ENCODE peak calls at places on chromosomes 11 and 22, in eight cellular contexts. D is coronary artery; A is right atrium auricular region; T is CD8-positive, alpha-beta T cell; S is colonic mucosa; O is body of pancreas; W is heart right ventricle; V is HL-60. X is an unnamed sample.

GRCh38 chr22:38657248-38657909 is 941 bp downstream of the CBY1 start:
- DNase-seq in D (no peak), A (no peak), T (peak), S (peak), O (peak), W (no peak), V (no peak), X (no peak)

GRCh38 chr11:82682003-82682751 is 51.5 kb downstream of the FAM181B start:
- DNase-seq in D (no peak), A (no peak), T (no peak), S (peak), O (no peak), W (peak), V (peak), X (no peak)

GRCh38 chr11:65498042-65498726 is 661 bp upstream of the MALAT1 start:
- DNase-seq in D (peak), A (peak), T (peak), S (no peak), O (peak), W (peak), V (peak), X (peak)

GRCh38 chr22:50102946-50103345 is 13.1 kb downstream of the MOV10L1 start:
- DNase-seq in D (no peak), A (no peak), T (no peak), S (no peak), O (no peak), W (no peak), V (no peak), X (no peak)

GRCh38 chr22:24503137-24503850 is 8.2 kb downstream of the UPB1 start:
- DNase-seq in D (no peak), A (no peak), T (peak), S (peak), O (peak), W (peak), V (peak), X (no peak)

GRCh38 chr11:123168236-123168635 is 26.8 kb downstream of the CLMP start:
- DNase-seq in D (no peak), A (no peak), T (no peak), S (no peak), O (no peak), W (no peak), V (no peak), X (no peak)

GRCh38 chr22:37148031-37148651 is 1.6 kb downstream of the IL2RB start:
- DNase-seq in D (no peak), A (no peak), T (peak), S (no peak), O (no peak), W (no peak), V (no peak), X (no peak)

GRCh38 chr11:95339554-95339953 is 108.6 kb upstream of the SESN3 start:
- DNase-seq in D (no peak), A (no peak), T (no peak), S (no peak), O (no peak), W (no peak), V (no peak), X (no peak)

GRCh38 chr11:67022961-67023956 is at the start of gene SYT12:
- DNase-seq in D (no peak), A (no peak), T (no peak), S (no peak), O (no peak), W (no peak), V (no peak), X (peak)

GRCh38 chr11:117410861-117411725 is 83.4 kb downstream of the CEP164 start:
- DNase-seq in D (no peak), A (no peak), T (no peak), S (no peak), O (no peak), W (no peak), V (no peak), X (no peak)

GRCh38 chr22:45231293-45231692 is 9.4 kb downstream of the KIAA0930 start:
- DNase-seq in D (no peak), A (no peak), T (no peak), S (no peak), O (no peak), W (no peak), V (no peak), X (no peak)

GRCh38 chr22:21591695-21592094 is 24.2 kb downstream of the UBE2L3 start:
- DNase-seq in D (no peak), A (no peak), T (no peak), S (no peak), O (no peak), W (peak), V (no peak), X (no peak)

GRCh38 chr11:15161746-15162145 is 47.0 kb downstream of the INSC start:
- DNase-seq in D (no peak), A (no peak), T (no peak), S (no peak), O (no peak), W (no peak), V (no peak), X (no peak)

GRCh38 chr22:32083000-32083399 is 39.9 kb downstream of the SLC5A1 start:
- DNase-seq in D (no peak), A (no peak), T (no peak), S (no peak), O (no peak), W (no peak), V (no peak), X (no peak)

GRCh38 chr11:17386331-17387084 is 2.0 kb downstream of the KCNJ11 start:
- DNase-seq in D (no peak), A (no peak), T (peak), S (peak), O (peak), W (peak), V (peak), X (no peak)

GRCh38 chr11:57224126-57224525 is 12.9 kb downstream of the APLNR start:
- DNase-seq in D (no peak), A (no peak), T (no peak), S (no peak), O (no peak), W (no peak), V (no peak), X (no peak)

GRCh38 chr11:4065601-4066377 is 28.8 kb upstream of the RRM1 start:
- DNase-seq in D (no peak), A (no peak), T (no peak), S (no peak), O (no peak), W (peak), V (no peak), X (no peak)

GRCh38 chr22:17964153-17964552 is 60.2 kb downstream of the MICAL3 start:
- DNase-seq in D (no peak), A (no peak), T (no peak), S (no peak), O (no peak), W (no peak), V (no peak), X (no peak)

GRCh38 chr11:116610190-116610589 is 162.6 kb downstream of the BUD13 start:
- DNase-seq in D (peak), A (peak), T (no peak), S (no peak), O (no peak), W (no peak), V (no peak), X (no peak)

GRCh38 chr11:57787920-57788716 is 26.5 kb downstream of the CTNND1 start:
- DNase-seq in D (no peak), A (no peak), T (no peak), S (no peak), O (no peak), W (no peak), V (peak), X (no peak)

DNA sequence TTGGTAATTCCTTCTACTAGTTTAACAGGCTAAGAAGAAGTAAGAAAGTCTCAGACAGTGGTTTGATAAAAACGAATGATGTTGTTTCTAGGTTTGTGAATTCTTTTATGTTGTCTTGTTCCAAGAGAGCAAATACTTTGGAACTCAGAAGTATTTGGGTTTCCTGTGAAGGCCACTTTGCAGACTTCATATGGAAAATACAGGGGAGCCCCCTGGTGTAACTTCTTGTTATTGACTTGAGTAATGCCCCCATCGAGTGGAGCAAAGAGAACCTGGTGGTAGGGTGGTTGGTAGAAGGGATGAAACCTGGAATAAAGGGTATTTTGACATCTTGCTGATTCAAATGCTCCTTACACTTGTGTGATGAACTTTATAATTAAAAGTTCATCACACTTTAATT is 40.0 kb upstream of the PTH start:
- DNase-seq in D (no peak), A (no peak), T (no peak), S (no peak), O (no peak), W (no peak), V (no peak), X (no peak)
- TF ChIP-seq CTCF in D (no peak), A (no peak), T (no peak), S (no peak), O (no peak), W (no peak), V (no peak), X (no peak)

GRCh38 chr11:133219543-133219942 is 312.8 kb downstream of the OPCML start:
- DNase-seq in D (no peak), A (no peak), T (no peak), S (no peak), O (no peak), W (no peak), V (no peak), X (no peak)

GRCh38 chr11:133214646-133215045 is 317.7 kb downstream of the OPCML start:
- DNase-seq in D (no peak), A (no peak), T (no peak), S (no peak), O (no peak), W (no peak), V (no peak), X (no peak)

GRCh38 chr11:133212201-133212600 is 320.1 kb downstream of the OPCML start:
- DNase-seq in D (no peak), A (no peak), T (no peak), S (no peak), O (no peak), W (no peak), V (no peak), X (no peak)

GRCh38 chr11:133215529-133216230 is 316.6 kb downstream of the OPCML start:
- DNase-seq in D (no peak), A (peak), T (no peak), S (no peak), O (no peak), W (no peak), V (no peak), X (no peak)
- H3K4me3 ChIP-seq in D (no peak), A (no peak), T (no peak), S (no peak), O (no peak), W (no peak), V (no peak), X (no peak)

GRCh38 chr11:125892071-125892470 is 4.6 kb downstream of the HYLS1 start:
- DNase-seq in D (no peak), A (no peak), T (no peak), S (no peak), O (no peak), W (no peak), V (no peak), X (no peak)
- H3K27ac ChIP-seq in D (no peak), A (no peak), T (no peak), S (no peak), O (no peak), W (no peak), V (no peak), X (no peak)

GRCh38 chr11:64072403-64072802 is 36.7 kb downstream of the FLRT1 start:
- DNase-seq in D (no peak), A (no peak), T (no peak), S (no peak), O (no peak), W (no peak), V (no peak), X (no peak)
- TF ChIP-seq CTCF in D (no peak), A (no peak), T (no peak), S (no peak), O (no peak), W (no peak), V (no peak), X (no peak)

DNA sequence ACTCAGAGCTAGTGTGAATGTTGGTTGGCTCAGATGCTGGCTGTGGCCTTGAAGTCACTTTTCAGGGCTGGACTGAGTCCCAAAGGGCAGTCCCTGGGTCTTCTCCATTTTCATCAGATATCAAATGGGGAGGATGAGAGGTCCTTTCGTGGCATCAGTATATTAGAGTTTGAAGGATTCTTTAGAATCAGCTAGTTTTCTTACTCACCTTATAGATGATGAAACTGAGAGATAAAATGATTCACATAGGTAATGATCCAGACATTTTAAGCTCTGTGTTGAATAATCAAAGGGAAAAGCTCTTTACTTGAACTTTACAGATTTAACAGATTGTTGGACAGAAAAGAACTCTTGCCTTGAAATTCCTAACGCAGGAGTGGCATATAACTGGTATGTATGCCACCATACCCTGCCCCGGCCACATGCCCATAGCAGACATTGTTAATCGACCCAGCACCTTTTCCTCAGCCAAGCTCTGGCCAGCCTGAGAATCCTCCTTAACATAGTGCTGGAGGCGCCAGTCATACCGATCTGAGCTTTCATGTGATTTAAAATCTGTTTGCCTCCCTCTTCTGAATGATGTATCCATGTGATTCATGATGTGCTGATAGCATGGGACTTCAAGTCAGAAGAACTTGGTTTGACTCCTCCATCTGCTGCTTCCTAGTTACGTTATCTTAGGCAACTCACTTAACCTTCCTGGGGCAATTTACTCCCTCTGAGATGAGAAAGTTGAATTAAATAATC is 60.0 kb downstream of the BARX2 start:
- DNase-seq in D (no peak), A (no peak), T (no peak), S (no peak), O (no peak), W (no peak), V (no peak), X (no peak)
- H3K4me3 ChIP-seq in D (no peak), A (no peak), T (no peak), S (no peak), O (no peak), W (no peak), V (no peak), X (no peak)

GRCh38 chr11:33067294-33067693 is 27.9 kb downstream of the TCP11L1 start:
- DNase-seq in D (no peak), A (no peak), T (no peak), S (no peak), O (no peak), W (no peak), V (no peak), X (no peak)

GRCh38 chr11:33063326-33063775 is 24.0 kb downstream of the TCP11L1 start:
- DNase-seq in D (no peak), A (no peak), T (no peak), S (no peak), O (no peak), W (no peak), V (no peak), X (no peak)

GRCh38 chr11:33065445-33066178 is 26.2 kb downstream of the TCP11L1 start:
- DNase-seq in D (no peak), A (no peak), T (peak), S (peak), O (peak), W (peak), V (peak), X (peak)

GRCh38 chr11:33062137-33062536 is 22.8 kb downstream of the TCP11L1 start:
- DNase-seq in D (no peak), A (no peak), T (no peak), S (no peak), O (no peak), W (no peak), V (no peak), X (no peak)

GRCh38 chr11:33064033-33064825 is 24.9 kb downstream of the TCP11L1 start:
- DNase-seq in D (no peak), A (no peak), T (no peak), S (no peak), O (no peak), W (no peak), V (no peak), X (no peak)
- H3K27ac ChIP-seq in D (no peak), A (peak), T (no peak), S (peak), O (no peak), W (peak), V (peak), X (peak)

DNA sequence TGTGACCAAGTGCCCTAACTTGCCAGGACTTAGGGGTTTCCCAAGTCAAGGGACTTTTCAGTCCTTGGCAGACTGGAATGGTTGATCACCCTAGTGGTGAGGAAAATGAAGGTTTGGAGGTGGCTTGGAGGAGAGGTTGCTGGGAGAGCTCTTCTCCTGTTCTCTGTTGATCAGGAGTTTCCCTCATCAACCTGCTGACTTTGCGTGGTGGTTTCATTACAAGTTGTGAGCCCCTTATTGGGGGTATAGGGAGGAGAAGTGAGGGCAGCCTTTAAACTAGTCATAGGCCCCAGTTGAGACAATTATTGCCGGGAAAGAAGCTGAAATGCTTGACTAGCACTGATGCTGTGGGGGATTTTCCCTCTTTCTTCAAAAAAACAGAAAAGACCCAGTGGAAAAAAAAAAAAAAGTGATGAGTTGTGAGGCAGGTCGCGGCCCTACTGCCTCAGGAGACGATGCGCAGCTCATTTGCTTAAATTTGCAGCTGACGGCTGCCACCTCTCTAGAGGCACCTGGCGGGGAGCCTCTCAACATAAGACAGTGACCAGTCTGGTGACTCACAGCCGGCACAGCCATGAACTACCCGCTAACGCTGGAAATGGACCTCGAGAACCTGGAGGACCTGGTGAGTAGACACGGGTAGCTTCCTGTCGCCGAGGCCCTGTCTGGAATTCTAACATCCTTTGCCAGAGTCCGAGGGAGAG is at the start of gene CXCR5:
- DNase-seq in D (no peak), A (no peak), T (peak), S (no peak), O (no peak), W (no peak), V (no peak), X (no peak)
- TF ChIP-seq CTCF in D (no peak), A (no peak), T (no peak), S (no peak), O (no peak), W (no peak), V (no peak), X (no peak)

GRCh38 chr11:60830478-60831142 is 11.3 kb upstream of the CCDC86 start:
- DNase-seq in D (no peak), A (no peak), T (no peak), S (no peak), O (no peak), W (no peak), V (no peak), X (no peak)
- H3K4me3 ChIP-seq in D (no peak), A (no peak), T (no peak), S (no peak), O (no peak), W (no peak), V (no peak), X (no peak)

DNA sequence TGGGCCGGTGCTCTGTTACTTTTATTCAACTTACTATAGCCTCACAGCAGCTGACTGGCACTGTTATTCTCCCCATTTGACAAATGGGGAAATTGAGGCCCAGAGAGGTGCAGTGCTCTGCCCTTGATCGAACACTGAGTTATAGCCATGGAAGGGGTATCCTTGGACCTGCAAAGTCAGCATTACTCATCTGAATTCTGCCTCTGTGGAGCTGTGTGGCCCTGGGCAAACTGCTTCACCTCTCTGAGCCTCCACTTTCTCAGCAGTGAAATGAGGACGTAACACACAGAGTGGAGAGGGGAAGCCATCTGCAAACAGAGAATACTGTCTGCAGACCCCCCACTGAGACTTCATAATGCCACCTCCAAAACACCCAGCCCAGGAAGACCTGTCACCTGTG is 25.3 kb downstream of the TPST2 start:
- DNase-seq in D (no peak), A (no peak), T (no peak), S (no peak), O (no peak), W (no peak), V (no peak), X (no peak)
- H3K27ac ChIP-seq in D (no peak), A (no peak), T (no peak), S (no peak), O (peak), W (no peak), V (no peak), X (peak)

GRCh38 chr11:9314291-9315077 is at the start of gene TMEM41B:
- DNase-seq in D (peak), A (peak), T (peak), S (peak), O (peak), W (peak), V (peak), X (peak)
- TF ChIP-seq CTCF in D (no peak), A (peak), T (no peak), S (no peak), O (no peak), W (no peak), V (no peak), X (no peak)

X was measured in dorsolateral prefrontal cortex.